ENCODE peak calls at places on chromosomes 4 and X, in four cellular contexts. X, U, I and R are unnamed samples.
A peak's percentile ranks its signal among the peaks of the same experiment; 100 is the strongest.

GRCh38 chr4:184330008-184330400 is 112.3 kb upstream of the ENPP6 start:
- DNase-seq in X (no peak), U (no peak), I (no peak), R (no peak)

GRCh38 chrX:48713847-48714246 is 17.3 kb downstream of the SUV39H1 start:
- DNase-seq in X (no peak), U (no peak), I (no peak), R (no peak)

GRCh38 chrX:49725923-49726904 is 30.4 kb upstream of the PAGE1 start:
- DNase-seq in X (no peak), U (no peak), I (no peak), R (no peak)

GRCh38 chr4:73308286-73308685 is 49.7 kb upstream of the ANKRD17 start:
- DNase-seq in X (no peak), U (peak; percentile 12), I (peak; percentile 58), R (peak; percentile 76)

GRCh38 chr4:153486281-153487151 is 20.4 kb downstream of the TMEM131L start:
- DNase-seq in X (no peak), U (peak; percentile 74), I (peak; percentile 69), R (peak; percentile 89)

GRCh38 chrX:151873096-151873495 is 39.6 kb upstream of the MAGEA4 start:
- DNase-seq in X (no peak), U (no peak), I (no peak), R (no peak)

GRCh38 chrX:154401045-154401799 is 3.0 kb downstream of the RPL10 start:
- DNase-seq in X (no peak), U (peak; percentile 24), I (peak; percentile 49), R (peak; percentile 31)

GRCh38 chr4:168766537-168767316 is 243.3 kb downstream of the CBR4 start:
- DNase-seq in X (no peak), U (no peak), I (peak; percentile 58), R (peak; percentile 73)

GRCh38 chrX:109890910-109891502 is 111.9 kb upstream of the TMEM164 start:
- DNase-seq in X (peak; percentile 37), U (peak; percentile 70), I (peak; percentile 74), R (peak; percentile 75)

GRCh38 chr4:40511017-40511614 is 118.5 kb downstream of the RBM47 start:
- DNase-seq in X (no peak), U (no peak), I (no peak), R (no peak)

GRCh38 chrX:70480660-70481018 is 36.0 kb downstream of the DLG3 start:
- DNase-seq in X (peak; percentile 46), U (no peak), I (peak; percentile 30), R (peak; percentile 13)

GRCh38 chrX:148354906-148355305 is 145.5 kb upstream of the AFF2 start:
- DNase-seq in X (no peak), U (no peak), I (no peak), R (no peak)

GRCh38 chr4:48329976-48330375 is 11.4 kb upstream of the SLAIN2 start:
- DNase-seq in X (no peak), U (no peak), I (peak; percentile 75), R (peak; percentile 91)

GRCh38 chrX:49884290-49884862 is 5.1 kb downstream of the USP27X start:
- DNase-seq in X (peak; percentile 35), U (peak; percentile 59), I (peak; percentile 66), R (peak; percentile 60)

GRCh38 chr4:71550220-71551190 is 211.7 kb downstream of the SLC4A4 start:
- DNase-seq in X (no peak), U (peak; percentile 42), I (peak; percentile 51), R (peak; percentile 79)

GRCh38 chr4:83128235-83128929 is 13.9 kb upstream of the PLAC8 start:
- DNase-seq in X (no peak), U (no peak), I (peak; percentile 76), R (peak; percentile 96)

GRCh38 chr4:88604978-88605678 is 12.8 kb downstream of the HERC3 start:
- DNase-seq in X (no peak), U (no peak), I (no peak), R (no peak)

GRCh38 chrX:125742811-125743210 is 423.1 kb downstream of the TEX13C start:
- DNase-seq in X (no peak), U (no peak), I (no peak), R (no peak)

GRCh38 chrX:6184900-6185515 is 43.7 kb downstream of the NLGN4X start:
- DNase-seq in X (no peak), U (no peak), I (peak; percentile 0), R (peak; percentile 1)

GRCh38 chr4:86679441-86679840 is 85.3 kb downstream of the PTPN13 start:
- DNase-seq in X (no peak), U (no peak), I (no peak), R (no peak)

GRCh38 chrX:16797358-16797757 is 11.1 kb downstream of the TXLNG start:
- DNase-seq in X (no peak), U (no peak), I (peak; percentile 63), R (no peak)

GRCh38 chr4:26861434-26862186 is 969 bp downstream of the STIM2 start:
- DNase-seq in X (peak; percentile 79), U (peak; percentile 74), I (peak; percentile 67), R (peak; percentile 71)
- H3K4me3 ChIP-seq in X (peak overlapping the region; percentile 77), U (peak overlapping the region; percentile 82), I (peak overlapping the region; percentile 83), R (peak overlapping the region; percentile 77)

GRCh38 chrX:71668248-71668595 is 876 bp downstream of the LOC101059915 start:
- DNase-seq in X (no peak), U (no peak), I (no peak), R (no peak)

GRCh38 chrX:71669492-71669891 is 2.1 kb downstream of the LOC101059915 start:
- DNase-seq in X (no peak), U (no peak), I (no peak), R (no peak)

GRCh38 chrX:71667328-71668247 is at the start of gene LOC101059915:
- DNase-seq in X (no peak), U (no peak), I (no peak), R (no peak)

GRCh38 chrX:71671938-71672337 is 4.6 kb downstream of the LOC101059915 start:
- DNase-seq in X (no peak), U (no peak), I (no peak), R (no peak)

GRCh38 chrX:71671043-71671829 is 3.9 kb downstream of the LOC101059915 start:
- DNase-seq in X (no peak), U (no peak), I (no peak), R (no peak)
- H3K4me3 ChIP-seq in X (no peak overlapping the region), U (no peak overlapping the region), I (no peak overlapping the region), R (no peak overlapping the region)

GRCh38 chrX:101287402-101287801 is 3.7 kb downstream of the TAF7L start:
- DNase-seq in X (no peak), U (peak; percentile 42), I (peak; percentile 56), R (peak; percentile 67)
- H3K4me3 ChIP-seq in X (no peak overlapping the region), U (no peak overlapping the region), I (no peak overlapping the region), R (no peak overlapping the region)

GRCh38 chrX:19867411-19867732 is 20.0 kb downstream of the SH3KBP1 start:
- DNase-seq in X (no peak), U (no peak), I (peak; percentile 68), R (peak; percentile 73)
- H3K4me3 ChIP-seq in X (no peak overlapping the region), U (no peak overlapping the region), I (no peak overlapping the region), R (no peak overlapping the region)

GRCh38 chr4:55173580-55173979 is 48.2 kb upstream of the KDR start:
- DNase-seq in X (no peak), U (no peak), I (peak; percentile 71), R (peak; percentile 68)

GRCh38 chr4:55177461-55177860 is 52.1 kb upstream of the KDR start:
- DNase-seq in X (no peak), U (no peak), I (no peak), R (no peak)

GRCh38 chr4:55178226-55179005 is 53.0 kb upstream of the KDR start:
- DNase-seq in X (no peak), U (no peak), I (peak; percentile 41), R (no peak)

GRCh38 chr4:55176497-55176896 is 51.1 kb upstream of the KDR start:
- DNase-seq in X (no peak), U (no peak), I (no peak), R (no peak)

DNA sequence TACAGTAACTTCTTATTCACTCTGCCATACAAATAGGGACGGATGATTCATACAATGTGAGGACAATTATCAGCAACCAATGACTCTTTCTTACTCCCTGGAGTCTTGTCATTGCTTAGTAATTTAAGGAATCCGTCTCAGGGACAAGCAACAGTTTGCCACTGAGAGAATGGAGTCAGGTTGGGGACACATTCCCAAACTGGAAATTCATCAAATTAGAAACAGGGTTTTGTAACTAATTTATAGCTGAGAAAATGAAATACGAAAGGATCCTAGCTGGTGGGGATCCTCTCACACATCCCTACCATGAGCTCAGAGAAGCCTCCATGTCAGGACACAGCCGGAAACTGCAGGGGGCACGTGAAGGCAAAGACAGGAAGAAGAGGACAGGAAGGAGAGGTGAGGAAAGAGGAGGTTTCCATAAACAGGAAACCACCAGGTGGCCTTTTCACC is 50.4 kb upstream of the KDR start:
- DNase-seq in X (no peak), U (no peak), I (peak; percentile 51), R (peak; percentile 61)
- H3K4me3 ChIP-seq in X (no peak overlapping the region), U (no peak overlapping the region), I (no peak overlapping the region), R (peak overlapping the region; percentile 43)

DNA sequence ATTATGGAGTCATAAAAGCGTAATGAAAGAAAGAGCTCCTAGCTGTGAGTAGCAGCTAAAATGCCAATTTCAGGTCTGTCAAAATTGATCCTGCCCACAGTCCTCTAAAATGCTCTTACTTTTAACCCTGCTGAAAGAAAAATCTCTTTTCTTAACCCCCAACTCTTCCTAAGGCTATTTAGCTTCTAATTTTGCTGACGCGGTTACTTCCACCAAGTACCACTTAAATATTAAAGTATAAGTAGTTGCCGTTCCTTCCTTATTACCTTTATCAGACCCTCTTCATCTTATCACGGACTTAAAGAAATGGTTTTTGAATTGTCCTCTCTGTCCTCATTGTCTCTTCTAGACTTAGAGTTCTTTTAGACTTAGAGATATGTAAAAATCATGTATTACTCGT is 272.2 kb downstream of the FRMPD4 start:
- DNase-seq in X (no peak), U (no peak), I (no peak), R (no peak)
- H3K4me3 ChIP-seq in X (no peak overlapping the region), U (no peak overlapping the region), I (no peak overlapping the region), R (no peak overlapping the region)

DNA sequence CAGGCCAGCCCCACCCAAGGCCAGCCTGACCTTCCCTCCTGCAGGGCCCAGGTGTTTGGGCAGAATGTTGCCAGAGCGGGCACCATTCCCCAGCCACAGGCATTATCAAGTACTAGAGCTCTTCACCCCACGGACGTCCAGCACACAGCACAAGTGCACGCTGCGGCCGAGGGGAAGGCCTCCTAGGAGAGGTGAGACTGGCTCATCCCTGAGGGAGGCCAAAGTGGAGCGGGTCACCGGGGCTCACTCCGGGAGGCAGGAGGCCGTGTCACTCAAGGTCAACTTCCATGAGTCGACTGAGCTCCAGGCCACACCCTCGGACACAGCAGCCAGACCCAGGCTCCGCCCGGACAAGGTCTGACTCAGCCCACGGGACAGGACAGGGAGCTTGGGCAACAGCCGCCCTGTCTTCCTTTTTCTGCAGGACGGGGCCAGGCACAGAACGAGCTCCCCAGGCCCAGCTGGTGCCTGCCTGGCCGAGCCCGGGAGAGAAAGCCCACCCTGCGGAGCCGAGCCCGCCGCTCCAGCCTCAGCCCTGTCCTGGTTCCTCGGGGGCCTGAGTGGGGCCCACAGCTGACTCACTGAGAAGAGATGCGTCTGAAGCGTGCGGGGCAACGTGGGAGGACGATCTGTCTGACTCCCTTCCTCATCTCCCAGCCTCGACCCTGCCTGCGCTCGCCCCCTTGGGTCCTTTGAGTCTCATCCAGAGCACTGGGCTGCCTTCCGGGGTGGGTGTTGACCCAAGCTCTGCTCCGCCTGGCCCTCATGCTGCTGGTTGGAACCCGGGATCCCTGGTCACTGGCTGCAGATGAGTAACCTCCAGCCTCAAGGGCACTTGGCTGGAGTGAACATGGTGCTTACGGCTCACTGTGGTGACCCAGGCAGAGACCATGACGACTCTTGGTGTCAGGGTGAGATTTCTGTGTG is 1.6 kb downstream of the SLC49A3 start:
- DNase-seq in X (peak; percentile 87), U (peak; percentile 92), I (peak; percentile 89), R (peak; percentile 92)
- H3K4me3 ChIP-seq in X (peak overlapping the region; percentile 37), U (no peak overlapping the region), I (no peak overlapping the region), R (peak overlapping the region; percentile 29)

GRCh38 chrX:115892056-115892708 is 278.4 kb upstream of the AGTR2 start:
- DNase-seq in X (no peak), U (peak; percentile 37), I (no peak), R (no peak)
- H3K4me3 ChIP-seq in X (peak overlapping the region; percentile 40), U (no peak overlapping the region), I (no peak overlapping the region), R (no peak overlapping the region)